ENCODE peak calls at places on chromosomes 1 and 21, in ten cellular contexts. T is choroid plexus epithelial cell, J is IMR-90, N is heart right ventricle, Y is foreskin fibroblast, O is HL-60, D is left ventricle myocardium inferior, K is AG04449, P is lower lobe of right lung, R is cardiac muscle cell. S is an unnamed sample.

GRCh38 chr21:45306832-45307571 is 19.3 kb upstream of the POFUT2 start:
- DNase-seq in T (peak), J (peak), N (peak), Y (peak), O (no peak), D (peak), K (no peak), P (peak), R (peak), S (no peak)

GRCh38 chr1:115183711-115184259 is 94.5 kb upstream of the TSPAN2 start:
- DNase-seq in T (no peak), J (no peak), N (peak), Y (no peak), O (no peak), D (peak), K (no peak), P (no peak), R (no peak), S (no peak)

GRCh38 chr1:21696931-21697330 is 27.8 kb upstream of the RAP1GAP start:
- DNase-seq in T (no peak), J (peak), N (no peak), Y (no peak), O (no peak), D (no peak), K (no peak), P (no peak), R (no peak), S (no peak)

GRCh38 chr21:40531421-40531820 is 315.5 kb downstream of the DSCAM start:
- DNase-seq in T (no peak), J (no peak), N (no peak), Y (no peak), O (no peak), D (no peak), K (peak), P (no peak), R (no peak), S (no peak)

GRCh38 chr1:213761845-213762407 is 225.8 kb upstream of the PROX1 start:
- DNase-seq in T (no peak), J (no peak), N (no peak), Y (peak), O (no peak), D (no peak), K (no peak), P (no peak), R (peak), S (no peak)

GRCh38 chr1:154867841-154868610 is 2.1 kb downstream of the KCNN3 start:
- DNase-seq in T (no peak), J (no peak), N (no peak), Y (no peak), O (no peak), D (no peak), K (no peak), P (no peak), R (no peak), S (no peak)

GRCh38 chr21:28763809-28764418 is 228.8 kb downstream of the LTN1 start:
- DNase-seq in T (no peak), J (no peak), N (no peak), Y (no peak), O (no peak), D (no peak), K (no peak), P (no peak), R (no peak), S (no peak)

GRCh38 chr1:17925838-17926237 is 170.7 kb downstream of the ACTL8 start:
- DNase-seq in T (no peak), J (no peak), N (no peak), Y (no peak), O (no peak), D (no peak), K (no peak), P (no peak), R (no peak), S (no peak)

GRCh38 chr1:194873328-194873923 is 1687.0 kb upstream of the B3GALT2 start:
- DNase-seq in T (peak), J (peak), N (no peak), Y (peak), O (peak), D (no peak), K (no peak), P (no peak), R (peak), S (no peak)

GRCh38 chr1:54220004-54220811 is 20.2 kb downstream of the MRPL37 start:
- DNase-seq in T (peak), J (peak), N (peak), Y (peak), O (peak), D (peak), K (no peak), P (peak), R (peak), S (no peak)

GRCh38 chr1:61265665-61266064 is 183.3 kb downstream of the NFIA start:
- DNase-seq in T (no peak), J (no peak), N (no peak), Y (no peak), O (no peak), D (no peak), K (no peak), P (no peak), R (no peak), S (no peak)

GRCh38 chr1:206691604-206692003 is 6.9 kb downstream of the MAPKAPK2 start:
- DNase-seq in T (no peak), J (peak), N (peak), Y (peak), O (no peak), D (no peak), K (no peak), P (no peak), R (no peak), S (no peak)

GRCh38 chr1:115136106-115136505 is 46.8 kb upstream of the TSPAN2 start:
- DNase-seq in T (no peak), J (no peak), N (no peak), Y (no peak), O (no peak), D (no peak), K (no peak), P (no peak), R (no peak), S (no peak)

GRCh38 chr21:21175798-21176334 is 177.7 kb downstream of the NCAM2 start:
- DNase-seq in T (no peak), J (no peak), N (no peak), Y (no peak), O (no peak), D (no peak), K (no peak), P (no peak), R (no peak), S (no peak)

GRCh38 chr21:42108941-42109340 is 37.8 kb downstream of the UMODL1 start:
- DNase-seq in T (no peak), J (no peak), N (no peak), Y (no peak), O (no peak), D (no peak), K (no peak), P (no peak), R (no peak), S (no peak)

GRCh38 chr1:33128781-33129180 is 47.8 kb downstream of the AZIN2 start:
- DNase-seq in T (no peak), J (no peak), N (no peak), Y (no peak), O (no peak), D (no peak), K (no peak), P (no peak), R (no peak), S (no peak)

GRCh38 chr1:7043729-7044470 is 258.6 kb downstream of the CAMTA1 start:
- DNase-seq in T (no peak), J (no peak), N (no peak), Y (no peak), O (no peak), D (no peak), K (no peak), P (no peak), R (no peak), S (no peak)

GRCh38 chr1:16120411-16120810 is 35.5 kb downstream of the EPHA2 start:
- DNase-seq in T (no peak), J (no peak), N (no peak), Y (peak), O (no peak), D (no peak), K (no peak), P (no peak), R (no peak), S (no peak)

GRCh38 chr21:33069994-33070811 is at the start of gene OLIG1:
- DNase-seq in T (peak), J (peak), N (peak), Y (peak), O (peak), D (peak), K (no peak), P (peak), R (peak), S (no peak)

GRCh38 chr1:5010236-5010635 is 355.8 kb downstream of the AJAP1 start:
- DNase-seq in T (no peak), J (no peak), N (no peak), Y (no peak), O (no peak), D (no peak), K (no peak), P (no peak), R (no peak), S (no peak)

GRCh38 chr1:18714404-18715175 is 83.9 kb downstream of the PAX7 start:
- DNase-seq in T (no peak), J (no peak), N (no peak), Y (no peak), O (no peak), D (no peak), K (no peak), P (no peak), R (no peak), S (no peak)

GRCh38 chr1:51969038-51969705 is 21.3 kb downstream of the RAB3B start:
- DNase-seq in T (peak), J (peak), N (no peak), Y (peak), O (no peak), D (no peak), K (peak), P (no peak), R (peak), S (peak)

GRCh38 chr21:45125347-45125746 is 51.0 kb downstream of the ADARB1 start:
- DNase-seq in T (no peak), J (no peak), N (no peak), Y (no peak), O (no peak), D (no peak), K (no peak), P (no peak), R (no peak), S (no peak)

GRCh38 chr21:18147678-18148077 is 97.0 kb upstream of the CHODL start:
- DNase-seq in T (peak), J (no peak), N (no peak), Y (no peak), O (no peak), D (no peak), K (no peak), P (no peak), R (peak), S (no peak)

GRCh38 chr1:192901500-192901899 is 92.7 kb downstream of the RGS2 start:
- DNase-seq in T (no peak), J (no peak), N (no peak), Y (peak), O (no peak), D (no peak), K (no peak), P (no peak), R (no peak), S (no peak)

GRCh38 chr1:219339466-219339865 is 165.8 kb downstream of the LYPLAL1 start:
- DNase-seq in T (no peak), J (peak), N (no peak), Y (peak), O (no peak), D (no peak), K (no peak), P (no peak), R (no peak), S (no peak)

GRCh38 chr1:240611619-240612490 is at the start of gene GREM2:
- DNase-seq in T (peak), J (peak), N (peak), Y (peak), O (no peak), D (no peak), K (peak), P (peak), R (peak), S (peak)

GRCh38 chr1:8456306-8456912 is 138.5 kb downstream of the SLC45A1 start:
- DNase-seq in T (peak), J (peak), N (no peak), Y (peak), O (no peak), D (no peak), K (no peak), P (no peak), R (peak), S (no peak)

GRCh38 chr1:67463298-67463960 is 33.2 kb upstream of the SERBP1 start:
- DNase-seq in T (peak), J (peak), N (no peak), Y (peak), O (no peak), D (no peak), K (no peak), P (no peak), R (no peak), S (no peak)

DNA sequence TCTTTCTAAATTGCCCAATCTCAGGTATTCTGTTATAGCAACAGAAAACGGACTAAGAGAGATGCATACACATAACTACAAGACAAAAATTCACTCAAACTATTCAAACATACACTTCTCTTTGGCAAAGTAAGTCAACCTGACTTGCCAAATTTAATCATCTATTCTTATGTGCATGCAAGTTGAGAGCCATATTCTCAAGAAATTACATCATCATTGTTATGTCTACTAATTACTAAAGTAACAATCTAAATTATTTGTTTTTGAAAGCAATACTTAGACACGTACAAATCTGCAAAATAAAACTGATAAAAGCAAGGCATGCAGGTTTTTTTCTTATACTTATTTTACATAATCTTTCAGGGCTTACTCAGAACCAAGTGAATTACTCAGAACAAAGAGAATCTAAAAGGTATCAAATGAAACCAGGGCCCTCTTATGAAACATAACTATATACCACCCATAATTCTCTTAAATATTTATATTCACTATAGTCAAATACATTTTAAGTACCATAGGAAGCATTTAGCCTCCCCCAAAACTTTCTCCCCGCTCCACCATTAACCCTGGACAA is 62.3 kb downstream of the HLCS start:
- DNase-seq in T (no peak), J (no peak), N (no peak), Y (no peak), O (no peak), D (no peak), K (no peak), P (no peak), R (no peak), S (no peak)
- H3K4me3 ChIP-seq in T (no peak), J (no peak), N (no peak), Y (no peak), O (no peak), D (no peak), K (no peak), P (no peak), R (no peak), S (no peak)

DNA sequence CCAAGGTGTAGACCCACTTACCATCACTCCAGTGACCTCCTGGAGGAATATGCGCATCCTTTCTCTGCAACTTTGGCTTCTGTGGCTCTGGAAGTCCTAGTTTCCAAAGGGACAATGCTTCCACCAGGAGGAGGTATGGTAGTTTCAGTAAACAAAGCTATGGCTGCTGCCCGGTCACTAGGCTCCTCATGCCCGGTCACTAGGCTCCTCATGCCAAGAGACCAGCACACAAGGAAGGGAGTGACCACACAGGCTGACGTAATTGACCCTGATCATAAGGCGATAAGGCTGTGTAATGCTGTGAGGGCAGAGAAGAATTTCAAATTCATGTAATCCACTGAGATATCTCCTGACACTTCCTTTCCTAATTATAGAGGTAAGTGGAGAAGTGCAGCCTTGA is 102.9 kb downstream of the DTL start:
- DNase-seq in T (no peak), J (no peak), N (no peak), Y (no peak), O (no peak), D (no peak), K (no peak), P (peak), R (peak), S (no peak)
- TF ChIP-seq CTCF in T (no peak), J (no peak), N (peak), Y (no peak), O (no peak), D (peak), K (no peak), P (peak), R (no peak), S (no peak)

DNA sequence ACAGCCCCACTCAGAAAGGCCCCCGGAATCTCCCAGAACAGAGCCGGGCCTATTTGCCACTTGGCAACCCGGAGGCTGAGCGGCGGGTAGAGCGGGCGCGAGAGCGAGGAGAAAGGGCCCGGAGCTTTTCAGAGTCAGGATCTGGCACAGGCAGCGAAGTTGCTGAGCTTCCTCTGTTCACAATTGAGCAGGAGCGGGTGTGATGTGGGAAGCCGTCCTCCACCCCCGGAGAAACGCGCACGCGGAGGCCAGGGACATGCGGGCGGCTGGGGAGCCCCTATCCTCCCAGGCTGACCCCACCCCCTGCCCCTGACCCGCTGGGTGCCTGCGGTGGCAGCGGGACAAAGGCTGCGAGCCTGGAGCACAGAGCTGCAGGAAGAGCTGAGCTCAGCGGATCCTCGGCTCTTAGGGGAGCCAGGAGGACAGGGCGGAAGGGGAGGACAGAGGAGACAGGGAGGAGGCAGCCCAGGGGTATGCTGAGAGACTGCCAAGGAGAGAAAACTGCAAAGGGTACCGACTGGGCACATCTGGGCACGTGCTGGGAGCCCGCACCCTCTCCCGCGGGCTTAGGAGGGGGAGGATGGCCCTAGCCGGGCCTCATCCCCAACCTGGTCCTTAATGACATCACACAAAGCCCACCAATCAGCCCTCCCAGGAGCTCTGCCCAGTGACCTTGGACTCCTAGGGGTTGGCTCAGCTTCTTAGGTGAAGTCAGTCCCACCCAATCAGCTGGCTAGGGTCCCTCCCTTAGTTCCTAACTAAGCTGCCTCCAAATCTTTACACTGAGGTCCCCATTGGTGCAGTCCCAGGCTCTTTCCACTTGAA is 9.3 kb downstream of the KIF21B start:
- DNase-seq in T (no peak), J (no peak), N (no peak), Y (no peak), O (no peak), D (no peak), K (no peak), P (peak), R (no peak), S (no peak)
- H3K4me3 ChIP-seq in T (peak), J (no peak), N (no peak), Y (no peak), O (no peak), D (peak), K (no peak), P (no peak), R (no peak), S (no peak)

GRCh38 chr1:156767879-156768608 is 709 bp downstream of the PRCC start:
- DNase-seq in T (peak), J (no peak), N (peak), Y (peak), O (peak), D (peak), K (no peak), P (peak), R (no peak), S (no peak)
- TF ChIP-seq CTCF in T (no peak), J (no peak), N (no peak), Y (no peak), O (no peak), D (no peak), K (no peak), P (no peak), R (no peak), S (no peak)

DNA sequence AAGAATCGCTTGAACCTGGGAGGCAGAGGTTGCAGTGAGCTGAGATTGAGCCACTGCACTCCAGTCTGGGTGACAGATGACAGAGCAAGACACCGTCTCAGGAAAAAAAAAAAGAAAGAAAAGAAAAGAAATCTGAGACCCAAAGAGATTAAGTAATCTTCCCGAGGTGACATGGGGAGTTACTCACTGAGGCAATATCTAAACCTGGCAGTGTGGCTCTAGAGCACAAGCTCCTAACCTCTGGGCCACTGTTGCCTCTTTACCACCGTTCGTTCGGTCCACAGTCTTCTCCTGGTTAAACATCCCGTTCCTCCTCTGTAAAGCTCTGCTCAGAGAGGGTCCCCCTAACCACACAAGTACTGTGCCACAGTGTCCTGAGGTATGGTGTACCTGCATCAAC is 1.5 kb downstream of the HMGCL start:
- DNase-seq in T (no peak), J (no peak), N (no peak), Y (no peak), O (no peak), D (no peak), K (no peak), P (no peak), R (no peak), S (no peak)
- H3K4me3 ChIP-seq in T (no peak), J (no peak), N (no peak), Y (peak), O (no peak), D (no peak), K (no peak), P (no peak), R (no peak), S (peak)

GRCh38 chr1:167720965-167721616 is 691 bp upstream of the MPZL1 start:
- DNase-seq in T (peak), J (peak), N (no peak), Y (peak), O (peak), D (no peak), K (no peak), P (peak), R (peak), S (no peak)
- TF ChIP-seq CTCF in T (peak), J (peak), N (peak), Y (peak), O (no peak), D (peak), K (peak), P (peak), R (peak), S (peak)

GRCh38 chr1:39368045-39368444 is 123.4 kb upstream of the BMP8A start:
- DNase-seq in T (no peak), J (no peak), N (no peak), Y (no peak), O (no peak), D (no peak), K (no peak), P (no peak), R (no peak), S (no peak)

GRCh38 chr1:39370602-39371001 is 120.8 kb upstream of the BMP8A start:
- DNase-seq in T (no peak), J (no peak), N (no peak), Y (peak), O (no peak), D (no peak), K (no peak), P (no peak), R (no peak), S (no peak)

GRCh38 chr1:39372105-39372504 is 119.3 kb upstream of the BMP8A start:
- DNase-seq in T (no peak), J (no peak), N (no peak), Y (no peak), O (no peak), D (no peak), K (no peak), P (no peak), R (no peak), S (no peak)

GRCh38 chr1:39369568-39369967 is 121.9 kb upstream of the BMP8A start:
- DNase-seq in T (no peak), J (no peak), N (no peak), Y (no peak), O (no peak), D (no peak), K (no peak), P (no peak), R (no peak), S (no peak)
- H3K4me3 ChIP-seq in T (no peak), J (no peak), N (no peak), Y (no peak), O (no peak), D (no peak), K (no peak), P (no peak), R (no peak), S (no peak)

DNA sequence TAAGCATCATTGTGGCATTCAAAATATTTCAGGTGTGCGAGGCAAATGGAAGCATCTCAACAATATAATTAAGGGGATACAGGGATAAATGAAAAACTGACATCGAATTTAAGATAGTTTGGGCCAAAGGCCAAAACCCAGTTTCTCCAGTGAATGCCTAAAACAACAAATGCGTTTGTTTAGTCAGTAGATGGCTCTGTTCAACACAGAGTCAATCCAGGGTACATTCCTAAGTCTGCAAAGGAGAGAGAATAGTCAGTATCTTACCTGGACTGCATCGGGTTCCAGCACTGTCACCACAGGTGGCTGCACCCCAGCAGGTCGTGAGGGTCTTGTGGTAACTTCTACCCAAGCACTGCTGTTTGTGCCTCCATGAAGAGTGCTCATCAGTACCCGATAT is 321.1 kb downstream of the KCTD3 start:
- DNase-seq in T (peak), J (no peak), N (no peak), Y (no peak), O (no peak), D (no peak), K (no peak), P (no peak), R (no peak), S (no peak)
- TF ChIP-seq CTCF in T (no peak), J (no peak), N (no peak), Y (no peak), O (no peak), D (no peak), K (no peak), P (no peak), R (no peak), S (peak)

S was measured in epithelial cell of proximal tubule.